ENCODE peak calls at places on chromosome 20, in four cellular contexts. F is brain microvascular endothelial cell, K is cardiac muscle cell, W is HCT116. Q is an unnamed sample.

GRCh38 chr20:35768731-35769664 is 2.8 kb upstream of the PHF20 start:
- DNase-seq in W (peak; percentile 77), K (peak; percentile 72), F (peak; percentile 99), Q (peak; percentile 93)

GRCh38 chr20:48984575-48985219 is 61.4 kb upstream of the CSE1L start:
- DNase-seq in K (no peak), F (no peak), W (no peak), Q (no peak)

GRCh38 chr20:328596-329324 is 3.4 kb downstream of the SOX12 start:
- DNase-seq in F (no peak), W (no peak), K (no peak), Q (no peak)

GRCh38 chr20:45861157-45862075 is 4.0 kb downstream of the ZSWIM3 start:
- DNase-seq in F (no peak), K (no peak), W (no peak), Q (no peak)

GRCh38 chr20:12928755-12929401 is 79.9 kb upstream of the SPTLC3 start:
- DNase-seq in F (peak; percentile 82), W (no peak), K (no peak), Q (peak; percentile 49)

GRCh38 chr20:58598271-58599015 is 52.6 kb upstream of the STX16 start:
- DNase-seq in F (no peak), W (no peak), K (no peak), Q (peak; percentile 31)

GRCh38 chr20:39829713-39830112 is 859.3 kb downstream of the MAFB start:
- DNase-seq in F (no peak), K (no peak), W (no peak), Q (no peak)

GRCh38 chr20:37193226-37193625 is 13.9 kb upstream of the MROH8 start:
- DNase-seq in F (no peak), W (no peak), K (no peak), Q (no peak)

GRCh38 chr20:61521680-61522420 is 269.8 kb downstream of the CDH4 start:
- DNase-seq in K (no peak), F (no peak), W (no peak), Q (no peak)

GRCh38 chr20:19757973-19758887 is at the start of gene RIN2:
- DNase-seq in F (peak; percentile 79), W (peak; percentile 21), K (peak; percentile 97), Q (no peak)

GRCh38 chr20:38109025-38109541 is 56.0 kb downstream of the TGM2 start:
- DNase-seq in K (no peak), W (no peak), F (no peak), Q (no peak)

GRCh38 chr20:46356195-46357029 is 48.1 kb upstream of the CDH22 start:
- DNase-seq in K (no peak), W (no peak), F (no peak), Q (no peak)

GRCh38 chr20:18164356-18164755 is 26.7 kb downstream of the KAT14 start:
- DNase-seq in F (peak; percentile 1), K (no peak), W (no peak), Q (peak; percentile 10)

GRCh38 chr20:2865630-2866029 is 7.7 kb upstream of the PTPRA start:
- DNase-seq in K (no peak), F (no peak), W (no peak), Q (no peak)

GRCh38 chr20:3541887-3542721 is 71.3 kb downstream of the ATRN start:
- DNase-seq in K (no peak), W (no peak), F (no peak), Q (no peak)

GRCh38 chr20:43040427-43040826 is 149.3 kb downstream of the PTPRT start:
- DNase-seq in K (peak; percentile 89), W (no peak), F (no peak), Q (no peak)

GRCh38 chr20:62049342-62050165 is 16.1 kb downstream of the TAF4 start:
- DNase-seq in K (no peak), F (no peak), W (no peak), Q (no peak)

GRCh38 chr20:5118220-5119142 is 1.3 kb downstream of the PCNA start:
- DNase-seq in W (no peak), K (no peak), F (no peak), Q (no peak)

GRCh38 chr20:23568320-23569011 is at the start of gene CST9L:
- DNase-seq in F (no peak), W (no peak), K (no peak), Q (no peak)

DNA sequence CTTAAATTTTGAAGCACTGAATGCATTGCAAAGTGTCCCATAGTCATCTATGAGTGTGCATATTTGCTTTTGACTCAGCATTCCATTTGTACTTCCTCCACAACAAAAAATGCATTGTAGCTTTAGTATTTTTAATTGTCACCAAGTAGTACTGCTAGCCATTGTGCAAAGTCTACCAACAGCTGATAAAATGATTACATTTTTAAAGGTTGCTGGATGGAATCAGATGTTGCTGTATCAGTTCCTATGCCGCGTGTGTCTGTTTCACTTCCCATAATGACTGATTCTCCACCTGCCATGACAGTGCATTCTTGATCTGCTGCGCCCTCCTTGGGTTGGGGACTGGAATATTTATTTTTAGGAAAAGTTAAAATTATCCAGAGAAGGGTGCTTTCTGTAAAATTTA is 41.2 kb downstream of the SLX4IP start:
- DNase-seq in F (no peak), W (no peak), K (no peak), Q (no peak)
- TF ChIP-seq CTCF in F (no peak), W (no peak), K (no peak), Q (no peak)

DNA sequence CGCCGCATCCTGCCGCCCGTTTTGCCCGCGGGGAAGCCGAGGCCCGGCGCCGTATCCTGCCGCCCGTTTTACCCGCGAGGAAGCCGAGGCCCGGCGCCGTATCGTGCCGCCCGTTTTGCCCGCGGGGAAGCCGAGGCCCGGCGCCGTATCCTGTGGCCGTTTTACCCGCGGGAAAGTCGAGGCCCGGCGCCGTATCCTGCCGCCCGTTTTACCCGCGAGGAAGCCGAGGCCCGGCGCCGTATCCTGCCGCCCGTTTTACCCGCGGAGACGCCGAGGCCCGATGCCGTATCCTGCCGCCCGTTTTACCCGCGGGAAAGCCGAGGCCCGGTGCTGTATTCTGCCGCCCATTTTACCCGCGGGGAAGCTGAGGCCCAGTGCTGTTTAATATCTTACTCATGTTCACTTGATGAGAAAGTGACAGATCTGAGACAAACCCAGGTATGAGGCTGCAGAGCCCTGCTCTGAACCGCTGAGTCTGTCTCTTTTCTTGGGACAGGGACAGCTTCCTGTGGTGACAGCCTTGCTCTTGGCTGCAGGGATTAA is 129.4 kb downstream of the CDH26 start:
- DNase-seq in K (no peak), W (no peak), F (no peak), Q (no peak)
- H3K4me3 ChIP-seq in K (no peak overlapping the region), W (no peak overlapping the region), F (no peak overlapping the region), Q (no peak overlapping the region)

DNA sequence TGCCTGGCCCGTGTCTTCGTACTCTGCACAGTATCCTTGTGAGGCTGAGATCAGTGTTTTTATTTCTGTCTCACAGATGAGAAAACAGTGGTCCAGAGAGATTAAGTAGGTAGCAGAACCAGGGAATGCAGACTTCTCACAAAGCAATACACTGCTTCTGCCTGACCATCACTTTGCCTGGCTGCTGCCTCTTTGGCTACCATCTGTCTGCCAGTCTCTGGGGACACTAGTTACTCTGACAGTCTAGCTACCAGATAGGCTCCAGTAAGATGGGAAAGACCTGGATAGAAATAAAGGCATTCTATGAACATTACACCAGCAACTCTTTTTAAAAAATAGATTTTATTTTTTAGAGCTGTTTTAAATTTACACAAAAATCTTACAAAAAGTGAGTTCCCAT is 96.9 kb downstream of the PHACTR3 start:
- DNase-seq in K (no peak), W (no peak), F (no peak), Q (no peak)
- TF ChIP-seq CTCF in K (no peak), W (no peak), F (no peak), Q (no peak)

GRCh38 chr20:6636209-6637159 is 131.0 kb upstream of the BMP2 start:
- DNase-seq in K (peak; percentile 71), F (peak; percentile 69), W (no peak), Q (peak; percentile 40)

GRCh38 chr20:6630494-6630893 is 137.0 kb upstream of the BMP2 start:
- DNase-seq in K (no peak), W (no peak), F (no peak), Q (no peak)

GRCh38 chr20:6635034-6635736 is 132.3 kb upstream of the BMP2 start:
- DNase-seq in K (no peak), F (no peak), W (no peak), Q (no peak)

GRCh38 chr20:6629564-6629963 is 137.9 kb upstream of the BMP2 start:
- DNase-seq in W (no peak), K (no peak), F (no peak), Q (no peak)

GRCh38 chr20:6632187-6632586 is 135.3 kb upstream of the BMP2 start:
- DNase-seq in W (no peak), K (peak; percentile 23), F (peak; percentile 43), Q (no peak)
- H3K4me3 ChIP-seq in W (no peak overlapping the region), K (no peak overlapping the region), F (no peak overlapping the region), Q (no peak overlapping the region)

GRCh38 chr20:41248371-41249024 is 69.0 kb downstream of the ZHX3 start:
- DNase-seq in W (no peak), F (peak; percentile 48), K (no peak), Q (no peak)

GRCh38 chr20:41247523-41248370 is 69.8 kb downstream of the ZHX3 start:
- DNase-seq in K (no peak), F (no peak), W (no peak), Q (no peak)

GRCh38 chr20:41245086-41245707 is 72.3 kb downstream of the ZHX3 start:
- DNase-seq in K (peak; percentile 32), F (no peak), W (no peak), Q (no peak)

GRCh38 chr20:41249371-41249770 is 68.2 kb downstream of the ZHX3 start:
- DNase-seq in W (no peak), F (peak; percentile 92), K (no peak), Q (peak; percentile 53)

DNA sequence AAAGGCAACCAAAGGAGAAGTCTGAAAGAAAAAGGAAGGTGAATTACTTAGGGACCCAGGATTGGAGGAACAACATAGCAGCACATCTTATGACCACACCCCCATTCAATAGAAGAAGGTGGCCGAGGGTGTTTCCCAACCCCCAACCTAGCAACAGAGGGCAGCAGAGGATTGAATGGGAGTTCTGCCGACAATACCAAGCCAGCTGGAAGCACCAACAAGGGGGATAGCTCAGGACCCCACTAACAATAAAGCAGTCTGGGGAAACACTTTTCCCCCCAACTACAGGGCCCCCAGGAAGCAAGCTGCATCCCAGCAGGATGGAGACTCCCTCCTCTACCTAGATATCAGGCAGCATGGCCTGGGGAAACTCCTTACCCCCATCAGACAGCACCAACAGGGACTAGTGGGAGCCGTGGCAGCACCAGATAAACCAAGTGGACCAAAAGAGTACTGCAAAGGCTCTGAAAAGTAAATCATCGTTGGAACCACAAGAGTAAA is 67.7 kb downstream of the ZHX3 start:
- DNase-seq in W (no peak), F (peak; percentile 45), K (peak; percentile 22), Q (no peak)
- TF ChIP-seq CTCF in W (no peak), F (peak; percentile 43), K (peak; percentile 31), Q (peak; percentile 22)

DNA sequence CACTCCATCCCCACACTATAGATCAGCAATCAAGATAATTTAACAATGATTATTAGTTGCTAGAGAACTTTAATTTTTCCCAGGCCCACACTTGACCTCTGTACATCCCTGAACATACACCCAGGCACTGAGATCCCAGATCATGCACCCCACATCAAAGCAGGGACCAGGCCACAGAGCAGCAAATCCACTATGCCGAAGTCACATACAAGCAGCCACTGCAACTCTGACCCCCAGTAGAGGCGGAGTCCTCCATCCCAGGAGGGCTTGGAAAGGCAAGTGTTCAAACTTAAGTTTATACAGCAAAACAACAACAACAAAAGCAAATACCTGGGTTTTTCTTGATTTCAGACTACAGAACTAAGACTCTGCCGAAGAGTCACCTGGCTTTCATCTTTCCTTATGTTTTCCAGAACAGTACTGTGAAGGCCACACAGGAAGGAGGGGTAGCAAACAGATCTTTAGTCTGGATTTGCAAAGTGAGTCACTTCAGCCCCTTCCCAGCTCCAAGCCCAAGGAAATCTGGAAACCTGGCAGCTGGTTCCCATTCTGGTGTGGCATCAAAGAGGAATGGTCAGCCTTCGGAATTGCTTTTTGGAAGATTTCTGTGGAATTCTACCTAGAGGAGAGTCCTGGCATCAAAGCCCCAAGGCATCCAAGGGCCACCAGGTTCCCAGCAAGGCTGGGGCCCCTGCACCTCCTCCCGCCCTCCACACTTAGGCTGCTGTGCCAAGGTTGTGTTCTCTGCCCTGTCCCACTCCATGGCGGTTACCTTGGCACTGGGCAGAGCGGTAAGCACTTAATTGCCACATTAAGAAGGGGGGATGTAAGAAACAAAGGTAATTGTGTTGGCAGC is 7.3 kb downstream of the JAG1 start:
- DNase-seq in K (no peak), W (no peak), F (no peak), Q (no peak)
- H3K4me3 ChIP-seq in K (no peak overlapping the region), W (no peak overlapping the region), F (no peak overlapping the region), Q (no peak overlapping the region)

Q was measured in AG09309.